ENCODE peak calls at places on chromosomes 1 and 21, in five cellular contexts. K is BJ, C is IMR-90, T is hepatocyte, B is AG04449. S is an unnamed sample.

GRCh38 chr1:229623838-229624237 is 2.1 kb downstream of the TAF5L start:
- DNase-seq in B (no peak), T (no peak), K (no peak), C (no peak), S (no peak)

GRCh38 chr21:44337941-44338895 is 972 bp downstream of the CFAP410 start:
- DNase-seq in T (peak; percentile 86), C (peak; percentile 47), K (no peak), B (peak; percentile 5), S (peak; percentile 62)

GRCh38 chr1:66182551-66183178 is 351.3 kb upstream of the SGIP1 start:
- DNase-seq in T (no peak), B (peak; percentile 61), C (peak; percentile 81), K (peak; percentile 62), S (peak; percentile 81)

GRCh38 chr1:15062479-15063099 is 91.0 kb upstream of the TMEM51 start:
- DNase-seq in C (no peak), T (peak; percentile 27), B (no peak), K (no peak), S (peak; percentile 6)

GRCh38 chr1:3657578-3658230 is 5.4 kb downstream of the TP73 start:
- DNase-seq in K (no peak), T (no peak), C (no peak), B (no peak), S (no peak)

GRCh38 chr1:53069265-53069662 is 7.3 kb downstream of the PODN start:
- DNase-seq in T (no peak), C (no peak), B (no peak), K (no peak), S (no peak)

GRCh38 chr1:91792393-91793032 is 93.4 kb downstream of the TGFBR3 start:
- DNase-seq in T (no peak), C (no peak), K (no peak), B (no peak), S (no peak)

GRCh38 chr21:45591619-45592207 is 49.5 kb upstream of the SLC19A1 start:
- DNase-seq in K (no peak), B (no peak), C (no peak), T (no peak), S (no peak)

DNA sequence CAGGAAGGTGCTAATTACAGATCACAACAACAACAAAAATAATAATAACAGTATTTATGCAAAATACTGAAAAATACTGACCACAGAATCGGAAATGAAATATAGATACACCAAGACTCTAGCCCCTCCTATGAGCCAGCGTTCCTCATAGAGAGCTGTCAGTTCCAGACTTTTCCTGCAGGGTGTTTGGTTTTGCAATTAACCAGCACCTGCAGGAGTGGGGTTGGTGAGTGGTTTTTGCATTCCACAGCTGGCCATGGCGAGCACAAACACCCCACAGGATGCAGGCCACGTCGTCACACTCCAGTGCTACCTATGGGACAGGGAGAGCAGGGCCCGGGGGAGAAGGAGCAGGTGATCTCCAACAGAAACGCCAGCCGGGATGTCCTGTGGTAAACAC is 94.1 kb downstream of the ERG start:
- DNase-seq in K (no peak), T (no peak), C (no peak), B (no peak), S (no peak)
- H3K4me3 ChIP-seq in K (no peak overlapping the region), T (no peak overlapping the region), C (no peak overlapping the region), B (no peak overlapping the region), S (no peak overlapping the region)

GRCh38 chr1:235631816-235632215 is 17.8 kb downstream of the GNG4 start:
- DNase-seq in B (no peak), C (no peak), T (no peak), K (no peak), S (no peak)
- TF ChIP-seq CTCF in B (no peak), C (no peak), T (no peak), K (no peak), S (no peak)

GRCh38 chr21:41766051-41766882 is 585 bp downstream of the RIPK4 start:
- DNase-seq in B (no peak), T (no peak), K (no peak), C (no peak), S (no peak)
- H3K4me3 ChIP-seq in B (peak overlapping the region; percentile 66), T (peak overlapping the region; percentile 51), K (peak overlapping the region; percentile 43), C (no peak overlapping the region), S (peak overlapping the region; percentile 46)

GRCh38 chr1:33140153-33141149 is 41.4 kb downstream of the TRIM62 start:
- DNase-seq in C (peak; percentile 61), B (no peak), T (peak; percentile 35), K (no peak), S (peak; percentile 32)
- TF ChIP-seq CTCF in C (peak; percentile 11), B (peak; percentile 16), T (peak; percentile 20), K (peak; percentile 25), S (peak; percentile 12)